ENCODE peak calls at places on chromosome 13, in seven cellular contexts. One of them, this sample, is unnamed.

GRCh38 chr13:68023838-68024581 is 793.9 kb upstream of the PCDH9 start:
- DNase-seq in tibial nerve: no peak
- DNase-seq in neural crest cell: no peak
- DNase-seq in osteocyte: no peak
- DNase-seq in anterior cingulate cortex: no peak
- DNase-seq in GDM1: no peak
- DNase-seq in NCI-H1105 treated with DMSO at 0.1 percent for 48 hours: no peak
- DNase-seq in this sample: no peak

GRCh38 chr13:111864566-111864965 is 202.4 kb upstream of the SOX1 start:
- DNase-seq in tibial nerve: no peak
- DNase-seq in anterior cingulate cortex: no peak
- DNase-seq in NCI-H1105 treated with DMSO at 0.1 percent for 48 hours: no peak
- DNase-seq in neural crest cell: no peak
- DNase-seq in GDM1: no peak
- DNase-seq in osteocyte: no peak
- DNase-seq in this sample: no peak

GRCh38 chr13:51811046-51811445 is 7.1 kb upstream of the DHRS12 start:
- DNase-seq in GDM1: no peak
- DNase-seq in osteocyte: no peak
- DNase-seq in NCI-H1105 treated with DMSO at 0.1 percent for 48 hours: peak; percentile 73
- DNase-seq in anterior cingulate cortex: no peak
- DNase-seq in neural crest cell: no peak
- DNase-seq in tibial nerve: no peak
- DNase-seq in this sample: no peak

GRCh38 chr13:93814658-93815057 is 588.1 kb downstream of the GPC6 start:
- DNase-seq in anterior cingulate cortex: no peak
- DNase-seq in tibial nerve: no peak
- DNase-seq in GDM1: no peak
- DNase-seq in neural crest cell: no peak
- DNase-seq in osteocyte: no peak
- DNase-seq in NCI-H1105 treated with DMSO at 0.1 percent for 48 hours: no peak
- DNase-seq in this sample: no peak

GRCh38 chr13:97249093-97249787 is 27.1 kb downstream of the MBNL2 start:
- DNase-seq in anterior cingulate cortex: no peak
- DNase-seq in NCI-H1105 treated with DMSO at 0.1 percent for 48 hours: no peak
- DNase-seq in neural crest cell: no peak
- DNase-seq in GDM1: no peak
- DNase-seq in tibial nerve: no peak
- DNase-seq in osteocyte: no peak
- DNase-seq in this sample: no peak

GRCh38 chr13:21061077-21061945 is at the start of gene LATS2:
- DNase-seq in NCI-H1105 treated with DMSO at 0.1 percent for 48 hours: peak; percentile 16
- DNase-seq in osteocyte: peak; percentile 98
- DNase-seq in neural crest cell: peak; percentile 88
- DNase-seq in GDM1: peak; percentile 89
- DNase-seq in anterior cingulate cortex: peak; percentile 78
- DNase-seq in tibial nerve: peak; percentile 97
- DNase-seq in this sample: peak; percentile 47

GRCh38 chr13:19618925-19619324 is 14.5 kb upstream of the MPHOSPH8 start:
- DNase-seq in neural crest cell: peak; percentile 15
- DNase-seq in tibial nerve: no peak
- DNase-seq in anterior cingulate cortex: no peak
- DNase-seq in osteocyte: no peak
- DNase-seq in NCI-H1105 treated with DMSO at 0.1 percent for 48 hours: peak; percentile 1
- DNase-seq in GDM1: peak; percentile 13
- DNase-seq in this sample: no peak

GRCh38 chr13:112731667-112732616 is 42.1 kb downstream of the ATP11A start:
- DNase-seq in anterior cingulate cortex: no peak
- DNase-seq in neural crest cell: no peak
- DNase-seq in GDM1: no peak
- DNase-seq in NCI-H1105 treated with DMSO at 0.1 percent for 48 hours: no peak
- DNase-seq in tibial nerve: no peak
- DNase-seq in osteocyte: no peak
- DNase-seq in this sample: no peak

GRCh38 chr13:84933797-84934196 is 865.4 kb downstream of the SLITRK6 start:
- DNase-seq in NCI-H1105 treated with DMSO at 0.1 percent for 48 hours: no peak
- DNase-seq in tibial nerve: no peak
- DNase-seq in anterior cingulate cortex: no peak
- DNase-seq in neural crest cell: no peak
- DNase-seq in osteocyte: no peak
- DNase-seq in GDM1: no peak
- DNase-seq in this sample: no peak

GRCh38 chr13:22243519-22244197 is 572.8 kb downstream of the FGF9 start:
- DNase-seq in neural crest cell: no peak
- DNase-seq in tibial nerve: no peak
- DNase-seq in osteocyte: no peak
- DNase-seq in NCI-H1105 treated with DMSO at 0.1 percent for 48 hours: no peak
- DNase-seq in anterior cingulate cortex: no peak
- DNase-seq in GDM1: no peak
- DNase-seq in this sample: no peak

GRCh38 chr13:94617389-94618000 is 15.8 kb downstream of the GPR180 start:
- DNase-seq in anterior cingulate cortex: no peak
- DNase-seq in GDM1: no peak
- DNase-seq in NCI-H1105 treated with DMSO at 0.1 percent for 48 hours: peak; percentile 28
- DNase-seq in tibial nerve: peak; percentile 46
- DNase-seq in osteocyte: no peak
- DNase-seq in neural crest cell: no peak
- DNase-seq in this sample: peak; percentile 2

GRCh38 chr13:45136741-45137500 is 16.6 kb downstream of the GTF2F2 start:
- DNase-seq in tibial nerve: no peak
- DNase-seq in anterior cingulate cortex: no peak
- DNase-seq in GDM1: no peak
- DNase-seq in osteocyte: no peak
- DNase-seq in NCI-H1105 treated with DMSO at 0.1 percent for 48 hours: no peak
- DNase-seq in neural crest cell: no peak
- DNase-seq in this sample: no peak

GRCh38 chr13:43838909-43839308 is 40.6 kb downstream of the CCDC122 start:
- DNase-seq in anterior cingulate cortex: no peak
- DNase-seq in tibial nerve: no peak
- DNase-seq in osteocyte: no peak
- DNase-seq in neural crest cell: no peak
- DNase-seq in NCI-H1105 treated with DMSO at 0.1 percent for 48 hours: no peak
- DNase-seq in GDM1: no peak
- DNase-seq in this sample: no peak

GRCh38 chr13:114140909-114141255 is 8.5 kb upstream of the RASA3 start:
- DNase-seq in anterior cingulate cortex: no peak
- DNase-seq in neural crest cell: no peak
- DNase-seq in GDM1: no peak
- DNase-seq in osteocyte: no peak
- DNase-seq in tibial nerve: no peak
- DNase-seq in NCI-H1105 treated with DMSO at 0.1 percent for 48 hours: no peak
- DNase-seq in this sample: no peak

GRCh38 chr13:26831336-26831908 is 70.8 kb upstream of the GPR12 start:
- DNase-seq in tibial nerve: no peak
- DNase-seq in anterior cingulate cortex: no peak
- DNase-seq in NCI-H1105 treated with DMSO at 0.1 percent for 48 hours: no peak
- DNase-seq in osteocyte: peak; percentile 65
- DNase-seq in GDM1: no peak
- DNase-seq in neural crest cell: no peak
- DNase-seq in this sample: no peak

GRCh38 chr13:50089633-50090032 is 74.4 kb downstream of the KCNRG start:
- DNase-seq in tibial nerve: no peak
- DNase-seq in anterior cingulate cortex: no peak
- DNase-seq in GDM1: no peak
- DNase-seq in osteocyte: no peak
- DNase-seq in NCI-H1105 treated with DMSO at 0.1 percent for 48 hours: no peak
- DNase-seq in neural crest cell: no peak
- DNase-seq in this sample: no peak

GRCh38 chr13:73984949-73985691 is 149.1 kb downstream of the KLF12 start:
- DNase-seq in GDM1: no peak
- DNase-seq in NCI-H1105 treated with DMSO at 0.1 percent for 48 hours: no peak
- DNase-seq in osteocyte: no peak
- DNase-seq in anterior cingulate cortex: no peak
- DNase-seq in neural crest cell: no peak
- DNase-seq in tibial nerve: no peak
- DNase-seq in this sample: peak; percentile 91

GRCh38 chr13:99624936-99625540 is 123.8 kb downstream of the TM9SF2 start:
- DNase-seq in anterior cingulate cortex: no peak
- DNase-seq in NCI-H1105 treated with DMSO at 0.1 percent for 48 hours: no peak
- DNase-seq in neural crest cell: no peak
- DNase-seq in tibial nerve: no peak
- DNase-seq in osteocyte: no peak
- DNase-seq in GDM1: no peak
- DNase-seq in this sample: no peak

GRCh38 chr13:65330691-65331090 is 1899.4 kb downstream of the PCDH9 start:
- DNase-seq in anterior cingulate cortex: no peak
- DNase-seq in NCI-H1105 treated with DMSO at 0.1 percent for 48 hours: no peak
- DNase-seq in GDM1: no peak
- DNase-seq in neural crest cell: no peak
- DNase-seq in tibial nerve: no peak
- DNase-seq in osteocyte: no peak
- DNase-seq in this sample: no peak

GRCh38 chr13:50801087-50801931 is 42.2 kb downstream of the DLEU7 start:
- DNase-seq in NCI-H1105 treated with DMSO at 0.1 percent for 48 hours: peak; percentile 54
- DNase-seq in osteocyte: no peak
- DNase-seq in tibial nerve: peak; percentile 56
- DNase-seq in neural crest cell: peak; percentile 73
- DNase-seq in anterior cingulate cortex: no peak
- DNase-seq in GDM1: peak; percentile 84
- DNase-seq in this sample: peak; percentile 46

GRCh38 chr13:29934531-29935308 is 84.3 kb upstream of the UBL3 start:
- DNase-seq in NCI-H1105 treated with DMSO at 0.1 percent for 48 hours: no peak
- DNase-seq in anterior cingulate cortex: no peak
- DNase-seq in GDM1: no peak
- DNase-seq in osteocyte: no peak
- DNase-seq in tibial nerve: no peak
- DNase-seq in neural crest cell: no peak
- DNase-seq in this sample: no peak

GRCh38 chr13:77836423-77836822 is 82.2 kb downstream of the EDNRB start:
- DNase-seq in GDM1: no peak
- DNase-seq in anterior cingulate cortex: no peak
- DNase-seq in tibial nerve: no peak
- DNase-seq in osteocyte: no peak
- DNase-seq in NCI-H1105 treated with DMSO at 0.1 percent for 48 hours: no peak
- DNase-seq in neural crest cell: no peak
- DNase-seq in this sample: no peak

GRCh38 chr13:66859934-66860867 is 369.9 kb downstream of the PCDH9 start:
- DNase-seq in osteocyte: no peak
- DNase-seq in tibial nerve: no peak
- DNase-seq in NCI-H1105 treated with DMSO at 0.1 percent for 48 hours: no peak
- DNase-seq in GDM1: no peak
- DNase-seq in neural crest cell: no peak
- DNase-seq in anterior cingulate cortex: no peak
- DNase-seq in this sample: no peak

GRCh38 chr13:113623491-113624234 is 34.3 kb downstream of the ATP4B start:
- DNase-seq in NCI-H1105 treated with DMSO at 0.1 percent for 48 hours: no peak
- DNase-seq in neural crest cell: peak; percentile 14
- DNase-seq in osteocyte: no peak
- DNase-seq in anterior cingulate cortex: no peak
- DNase-seq in GDM1: no peak
- DNase-seq in tibial nerve: no peak
- DNase-seq in this sample: no peak

This sample was measured in NCI-H2227 treated with DMSO at 0.1 percent for 48 hours.